ENCODE peak calls at places on chromosomes 16 and 17, in four cellular contexts. One of them, this sample, is unnamed.

GRCh38 chr17:19431691-19432090 is 20.7 kb downstream of the RNF112 start:
- DNase-seq in A549: no peak
- DNase-seq in GM13977: no peak
- DNase-seq in astrocyte of the cerebellum: no peak
- DNase-seq in this sample: no peak

GRCh38 chr17:48457080-48457836 is 27.2 kb upstream of the SKAP1 start:
- DNase-seq in GM13977: peak
- DNase-seq in astrocyte of the cerebellum: peak
- DNase-seq in A549: peak
- DNase-seq in this sample: peak

GRCh38 chr17:61568219-61569072 is 22.6 kb downstream of the NACA2 start:
- DNase-seq in A549: peak
- DNase-seq in astrocyte of the cerebellum: no peak
- DNase-seq in GM13977: no peak
- DNase-seq in this sample: no peak

GRCh38 chr17:42531455-42532354 is 4.3 kb upstream of the NAGLU start:
- DNase-seq in GM13977: peak
- DNase-seq in astrocyte of the cerebellum: no peak
- DNase-seq in A549: peak
- DNase-seq in this sample: peak

GRCh38 chr17:78431692-78431958 is 53.2 kb downstream of the PGS1 start:
- DNase-seq in astrocyte of the cerebellum: no peak
- DNase-seq in A549: no peak
- DNase-seq in GM13977: no peak
- DNase-seq in this sample: no peak

GRCh38 chr16:88306860-88307545 is 75.8 kb upstream of the ZNF469 start:
- DNase-seq in astrocyte of the cerebellum: peak
- DNase-seq in A549: no peak
- DNase-seq in GM13977: no peak
- DNase-seq in this sample: no peak

GRCh38 chr16:75929056-75929455 is 202.8 kb upstream of the CPHXL start:
- DNase-seq in GM13977: no peak
- DNase-seq in astrocyte of the cerebellum: no peak
- DNase-seq in A549: no peak
- DNase-seq in this sample: no peak

GRCh38 chr16:74862743-74863244 is 88.2 kb upstream of the FA2H start:
- DNase-seq in GM13977: peak
- DNase-seq in A549: peak
- DNase-seq in astrocyte of the cerebellum: peak
- DNase-seq in this sample: peak

GRCh38 chr16:86044881-86045600 is 146.1 kb downstream of the IRF8 start:
- DNase-seq in astrocyte of the cerebellum: no peak
- DNase-seq in A549: no peak
- DNase-seq in GM13977: no peak
- DNase-seq in this sample: no peak

GRCh38 chr16:30602595-30603277 is 7.5 kb downstream of the ZNF689 start:
- DNase-seq in A549: no peak
- DNase-seq in GM13977: no peak
- DNase-seq in astrocyte of the cerebellum: no peak
- DNase-seq in this sample: no peak

GRCh38 chr17:10192963-10193362 is 5.4 kb downstream of the GAS7 start:
- DNase-seq in astrocyte of the cerebellum: no peak
- DNase-seq in A549: no peak
- DNase-seq in GM13977: no peak
- DNase-seq in this sample: no peak

GRCh38 chr16:65280988-65281530 is 159.2 kb upstream of the CDH11 start:
- DNase-seq in A549: no peak
- DNase-seq in astrocyte of the cerebellum: no peak
- DNase-seq in GM13977: no peak
- DNase-seq in this sample: no peak

GRCh38 chr17:64134216-64134970 is 4.4 kb upstream of the ERN1 start:
- DNase-seq in GM13977: no peak
- DNase-seq in A549: no peak
- DNase-seq in astrocyte of the cerebellum: no peak
- DNase-seq in this sample: no peak

DNA sequence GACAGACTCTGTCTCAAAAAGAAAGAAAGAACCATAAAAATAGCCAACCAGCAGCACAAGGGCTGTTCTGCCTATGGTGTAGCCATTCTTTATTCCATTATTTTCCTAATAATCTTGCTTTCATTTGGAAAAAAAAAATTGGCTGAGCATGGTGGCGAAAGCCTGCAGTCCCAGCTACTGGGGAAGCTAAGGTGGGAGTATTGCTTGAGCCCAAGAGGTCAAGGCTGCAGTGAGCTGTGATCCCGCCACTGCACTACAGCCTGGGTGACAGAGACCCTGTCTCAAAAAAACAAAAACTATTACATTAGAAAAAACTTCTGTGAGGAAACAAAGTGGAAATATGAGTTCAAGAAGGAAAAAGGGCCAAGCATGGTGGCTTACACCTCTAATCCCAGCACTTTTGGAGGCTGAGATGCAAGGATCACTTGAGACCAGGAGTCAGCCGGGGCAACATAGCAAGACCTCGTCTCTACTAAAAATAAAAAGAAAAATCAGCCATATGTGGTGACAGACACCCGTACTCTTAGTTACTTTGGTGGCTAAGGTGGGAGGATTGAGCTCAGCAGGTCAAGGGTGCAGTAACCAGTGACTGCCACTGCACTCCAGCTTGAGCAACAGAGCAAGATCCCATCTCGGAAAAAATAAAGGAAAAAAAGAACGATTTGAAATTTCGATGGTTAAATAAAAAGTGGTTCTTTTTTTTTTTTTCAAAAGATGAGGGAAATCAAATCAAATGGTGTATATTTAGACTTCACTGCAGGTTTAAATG is 2.5 kb downstream of the DCAKD start:
- DNase-seq in GM13977: no peak
- DNase-seq in A549: peak
- DNase-seq in astrocyte of the cerebellum: no peak
- DNase-seq in this sample: no peak
- TF ChIP-seq CTCF in GM13977: peak
- TF ChIP-seq CTCF in A549: peak
- TF ChIP-seq CTCF in astrocyte of the cerebellum: peak
- TF ChIP-seq CTCF in this sample: peak

DNA sequence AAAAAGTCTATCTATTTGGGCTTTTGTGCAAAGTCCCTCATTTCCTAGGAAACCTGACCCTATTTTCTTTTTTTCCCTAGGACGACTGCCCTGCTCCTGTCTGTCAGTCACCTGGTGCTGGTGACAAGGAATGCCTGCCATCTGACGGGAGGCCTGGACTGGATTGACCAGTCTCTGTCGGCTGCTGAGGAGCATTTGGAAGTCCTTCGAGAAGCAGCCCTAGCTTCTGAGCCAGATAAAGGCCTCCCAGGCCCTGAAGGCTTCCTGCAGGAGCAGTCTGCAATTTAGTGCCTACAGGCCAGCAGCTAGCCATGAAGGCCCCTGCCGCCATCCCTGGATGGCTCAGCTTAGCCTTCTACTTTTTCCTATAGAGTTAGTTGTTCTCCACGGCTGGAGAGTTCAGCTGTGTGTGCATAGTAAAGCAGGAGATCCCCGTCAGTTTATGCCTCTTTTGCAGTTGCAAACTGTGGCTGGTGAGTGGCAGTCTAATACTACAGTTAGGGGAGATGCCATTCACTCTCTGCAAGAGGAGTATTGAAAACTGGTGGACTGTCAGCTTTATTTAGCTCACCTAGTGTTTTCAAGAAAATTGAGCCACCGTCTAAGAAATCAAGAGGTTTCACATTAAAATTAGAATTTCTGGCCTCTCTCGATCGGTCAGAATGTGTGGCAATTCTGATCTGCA is 12.9 kb downstream of the TMEM98 start:
- DNase-seq in GM13977: no peak
- DNase-seq in A549: no peak
- DNase-seq in astrocyte of the cerebellum: no peak
- DNase-seq in this sample: no peak
- TF ChIP-seq CTCF in GM13977: peak
- TF ChIP-seq CTCF in A549: no peak
- TF ChIP-seq CTCF in astrocyte of the cerebellum: no peak
- TF ChIP-seq CTCF in this sample: peak

GRCh38 chr16:3150346-3151218 is 15.8 kb downstream of the ZNF213 start:
- DNase-seq in A549: peak
- DNase-seq in GM13977: peak
- DNase-seq in astrocyte of the cerebellum: peak
- DNase-seq in this sample: peak
- TF ChIP-seq CTCF in A549: no peak
- TF ChIP-seq CTCF in GM13977: no peak
- TF ChIP-seq CTCF in astrocyte of the cerebellum: no peak
- TF ChIP-seq CTCF in this sample: no peak

DNA sequence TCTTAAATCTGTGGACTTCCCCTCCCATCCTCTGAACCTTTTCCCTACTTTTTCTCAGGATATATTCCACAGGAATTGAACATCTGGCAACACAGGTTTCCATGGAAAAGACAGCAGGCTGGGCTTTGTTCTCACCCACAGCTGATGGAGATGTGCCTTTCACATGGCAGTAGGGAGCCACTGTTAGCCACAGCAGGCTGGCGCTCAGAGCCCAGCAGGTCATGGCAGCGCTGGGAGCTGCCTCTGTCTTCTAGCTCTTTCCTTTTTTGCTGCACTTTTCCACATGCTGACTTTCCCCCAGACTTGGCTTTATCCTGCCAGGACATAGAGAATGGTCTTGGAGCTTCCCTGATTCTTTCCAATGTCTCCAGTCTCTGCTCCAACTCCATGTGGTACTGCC is 116.5 kb upstream of the NLRP1 start:
- DNase-seq in GM13977: no peak
- DNase-seq in A549: no peak
- DNase-seq in astrocyte of the cerebellum: no peak
- DNase-seq in this sample: no peak
- TF ChIP-seq CTCF in GM13977: no peak
- TF ChIP-seq CTCF in A549: no peak
- TF ChIP-seq CTCF in astrocyte of the cerebellum: no peak
- TF ChIP-seq CTCF in this sample: no peak

DNA sequence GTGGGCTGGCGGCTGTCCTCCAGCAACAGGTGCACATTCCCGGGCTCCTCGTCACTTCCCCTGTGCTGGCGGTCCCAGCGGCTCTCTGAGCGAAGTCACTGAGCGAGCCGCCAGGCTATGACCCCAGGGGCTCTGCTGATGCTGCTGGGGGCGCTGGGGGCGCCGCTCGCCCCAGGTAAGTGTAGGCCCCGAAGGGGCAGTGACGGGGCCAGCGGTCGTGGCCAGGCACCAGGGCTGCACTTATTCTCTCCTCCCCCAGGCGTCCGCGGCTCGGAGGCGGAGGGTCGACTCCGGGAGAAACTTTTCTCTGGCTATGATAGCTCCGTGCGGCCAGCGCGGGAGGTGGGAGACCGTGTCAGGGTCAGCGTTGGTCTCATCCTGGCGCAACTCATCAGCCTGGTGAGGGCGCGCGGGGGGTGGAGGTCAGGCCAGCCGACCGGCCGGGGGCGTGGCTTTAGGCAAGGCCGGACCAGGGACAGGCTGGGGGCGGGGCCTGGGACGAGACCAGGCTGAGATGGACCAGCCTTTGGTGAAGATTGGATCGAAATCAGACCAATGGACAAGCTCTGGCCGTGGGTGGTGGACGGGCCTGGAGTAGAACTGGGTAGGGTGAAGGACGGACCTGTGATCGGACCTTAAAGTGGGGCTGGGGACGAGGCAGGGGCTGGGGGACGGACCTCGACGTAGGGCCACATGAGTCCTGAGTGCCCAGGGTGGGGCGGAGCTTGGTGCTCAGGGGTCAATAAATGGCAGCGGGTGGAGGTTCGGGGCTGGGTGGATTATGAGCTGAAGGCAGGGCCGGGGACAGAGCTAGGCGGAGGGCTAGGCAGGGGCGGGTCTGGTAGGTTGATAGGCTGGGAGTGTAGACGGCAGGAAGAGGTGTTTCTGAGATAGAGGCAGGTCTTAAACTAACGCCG is at the start of gene CHRNB1:
- DNase-seq in A549: peak
- DNase-seq in GM13977: peak
- DNase-seq in astrocyte of the cerebellum: no peak
- DNase-seq in this sample: peak
- TF ChIP-seq CTCF in A549: no peak
- TF ChIP-seq CTCF in GM13977: no peak
- TF ChIP-seq CTCF in astrocyte of the cerebellum: no peak
- TF ChIP-seq CTCF in this sample: no peak

DNA sequence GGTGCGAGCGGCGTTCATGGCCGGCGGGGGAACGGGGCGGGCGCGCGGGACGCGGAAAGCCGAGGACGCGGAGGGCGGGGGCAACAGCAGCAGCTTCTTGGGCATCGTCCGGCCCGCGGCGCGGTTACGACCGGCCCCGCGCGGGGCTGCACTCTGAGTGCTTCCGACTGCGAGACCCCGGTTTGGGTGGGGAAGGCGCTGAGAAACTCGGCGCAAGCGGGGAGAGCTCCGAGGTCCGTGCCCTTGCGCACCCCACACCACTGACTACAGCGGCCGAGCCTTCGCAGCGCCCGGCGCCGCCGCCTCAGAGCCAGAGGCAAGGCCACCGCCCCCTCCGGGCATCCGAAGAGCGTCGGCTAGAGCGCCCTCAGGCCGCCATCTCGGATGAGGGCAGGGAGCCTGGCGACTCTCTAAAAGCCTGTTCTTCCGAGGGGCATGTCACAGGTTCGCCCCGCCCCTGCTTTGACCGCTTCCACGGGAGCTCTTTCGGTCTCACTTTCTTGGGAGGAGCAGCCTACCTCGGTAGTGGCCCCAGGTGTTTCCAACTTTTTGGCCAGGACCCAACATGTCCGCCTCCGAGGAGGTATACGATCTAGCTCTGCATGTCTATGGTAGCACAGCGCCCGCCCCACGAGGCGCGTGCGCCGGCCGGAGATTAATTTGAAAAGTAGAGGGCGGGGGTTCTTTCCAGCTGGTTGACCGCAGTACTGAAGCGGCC is at the start of gene PRPSAP1:
- DNase-seq in A549: peak
- DNase-seq in GM13977: peak
- DNase-seq in astrocyte of the cerebellum: peak
- DNase-seq in this sample: peak
- TF ChIP-seq CTCF in A549: no peak
- TF ChIP-seq CTCF in GM13977: no peak
- TF ChIP-seq CTCF in astrocyte of the cerebellum: peak
- TF ChIP-seq CTCF in this sample: peak

This sample was measured in GM13976.